ENCODE peak calls at places on chromosomes 7 and 10, in five cellular contexts. One of them, this sample, is unnamed.
A peak's percentile ranks its signal among the peaks of the same experiment; 100 is the strongest.

GRCh38 chr7:100632951-100633717 is 8.2 kb downstream of the TFR2 start:
- DNase-seq in LoVo: peak; percentile 67
- DNase-seq in fibroblast of lung: no peak
- DNase-seq in fibroblast of pulmonary artery: peak; percentile 24
- DNase-seq in heart right ventricle: peak; percentile 41
- DNase-seq in this sample: peak; percentile 41

GRCh38 chr7:38318803-38319416 is 45.5 kb upstream of the TARP start:
- DNase-seq in heart right ventricle: no peak
- DNase-seq in fibroblast of lung: peak; percentile 73
- DNase-seq in fibroblast of pulmonary artery: peak; percentile 86
- DNase-seq in LoVo: peak; percentile 56
- DNase-seq in this sample: no peak

GRCh38 chr7:27187158-27187701 is 2.2 kb upstream of the HOXA11 start:
- DNase-seq in LoVo: no peak
- DNase-seq in fibroblast of lung: no peak
- DNase-seq in heart right ventricle: no peak
- DNase-seq in fibroblast of pulmonary artery: no peak
- DNase-seq in this sample: no peak

GRCh38 chr7:4707980-4708411 is 25.9 kb downstream of the FOXK1 start:
- DNase-seq in heart right ventricle: no peak
- DNase-seq in fibroblast of pulmonary artery: no peak
- DNase-seq in LoVo: no peak
- DNase-seq in fibroblast of lung: no peak
- DNase-seq in this sample: no peak

GRCh38 chr7:55641273-55641691 is 69.0 kb upstream of the VOPP1 start:
- DNase-seq in fibroblast of lung: peak; percentile 85
- DNase-seq in heart right ventricle: no peak
- DNase-seq in LoVo: peak; percentile 87
- DNase-seq in fibroblast of pulmonary artery: peak; percentile 89
- DNase-seq in this sample: no peak

GRCh38 chr10:43598447-43598846 is 7.8 kb upstream of the ZNF485 start:
- DNase-seq in LoVo: no peak
- DNase-seq in fibroblast of lung: peak; percentile 59
- DNase-seq in heart right ventricle: peak; percentile 23
- DNase-seq in fibroblast of pulmonary artery: peak; percentile 59
- DNase-seq in this sample: no peak

GRCh38 chr10:119377905-119378736 is 164.4 kb downstream of the RGS10 start:
- DNase-seq in heart right ventricle: peak; percentile 62
- DNase-seq in fibroblast of pulmonary artery: no peak
- DNase-seq in LoVo: no peak
- DNase-seq in fibroblast of lung: no peak
- DNase-seq in this sample: no peak

GRCh38 chr10:105239311-105240215 is 598.5 kb downstream of the SORCS3 start:
- DNase-seq in heart right ventricle: peak; percentile 34
- DNase-seq in fibroblast of lung: no peak
- DNase-seq in fibroblast of pulmonary artery: no peak
- DNase-seq in LoVo: no peak
- DNase-seq in this sample: no peak

GRCh38 chr7:83876593-83876992 is 227.7 kb upstream of the SEMA3E start:
- DNase-seq in heart right ventricle: no peak
- DNase-seq in fibroblast of lung: peak; percentile 49
- DNase-seq in LoVo: no peak
- DNase-seq in fibroblast of pulmonary artery: peak; percentile 44
- DNase-seq in this sample: no peak

GRCh38 chr10:120715214-120715613 is 135.9 kb upstream of the WDR11 start:
- DNase-seq in fibroblast of lung: no peak
- DNase-seq in LoVo: no peak
- DNase-seq in heart right ventricle: no peak
- DNase-seq in fibroblast of pulmonary artery: no peak
- DNase-seq in this sample: no peak

GRCh38 chr10:132539894-132540293 is 2.3 kb downstream of the INPP5A start:
- DNase-seq in heart right ventricle: no peak
- DNase-seq in LoVo: no peak
- DNase-seq in fibroblast of pulmonary artery: peak; percentile 60
- DNase-seq in fibroblast of lung: peak; percentile 63
- DNase-seq in this sample: no peak

GRCh38 chr10:35347088-35347487 is 10.8 kb downstream of the CCNY start:
- DNase-seq in LoVo: no peak
- DNase-seq in fibroblast of pulmonary artery: no peak
- DNase-seq in heart right ventricle: no peak
- DNase-seq in fibroblast of lung: no peak
- DNase-seq in this sample: no peak

GRCh38 chr7:83484266-83484665 is 164.7 kb downstream of the SEMA3E start:
- DNase-seq in LoVo: no peak
- DNase-seq in fibroblast of lung: no peak
- DNase-seq in heart right ventricle: no peak
- DNase-seq in fibroblast of pulmonary artery: no peak
- DNase-seq in this sample: no peak

GRCh38 chr10:68826764-68827591 is at the start of gene STOX1:
- DNase-seq in heart right ventricle: peak; percentile 64
- DNase-seq in LoVo: peak; percentile 76
- DNase-seq in fibroblast of lung: peak; percentile 57
- DNase-seq in fibroblast of pulmonary artery: peak; percentile 53
- DNase-seq in this sample: peak; percentile 59

GRCh38 chr7:141221007-141221612 is 147.2 kb downstream of the TMEM178B start:
- DNase-seq in LoVo: no peak
- DNase-seq in fibroblast of lung: no peak
- DNase-seq in heart right ventricle: no peak
- DNase-seq in fibroblast of pulmonary artery: no peak
- DNase-seq in this sample: no peak

GRCh38 chr10:73762915-73763314 is 18.7 kb downstream of the SEC24C start:
- DNase-seq in fibroblast of pulmonary artery: peak; percentile 19
- DNase-seq in heart right ventricle: no peak
- DNase-seq in LoVo: no peak
- DNase-seq in fibroblast of lung: no peak
- DNase-seq in this sample: no peak

This sample was measured in neural crest cell.